ENCODE peak calls at places on chromosomes 3 and 15, in eight cellular contexts. One of them, this sample, is unnamed.

GRCh38 chr3:100136921-100137320 is 22.6 kb upstream of the FILIP1L start:
- DNase-seq in ACHN: no peak
- DNase-seq in pancreas: no peak
- DNase-seq in GM10248: no peak
- DNase-seq in A549: no peak
- DNase-seq in NCI-H345: no peak
- DNase-seq in activated CD8-positive, alpha-beta T cell treated with anti-CD3 and anti-CD28 coated beads for 36 hours: no peak
- DNase-seq in hypothalamus: no peak
- DNase-seq in this sample: no peak

GRCh38 chr3:34212175-34212574 is 413.7 kb downstream of the PDCD6IP start:
- DNase-seq in ACHN: no peak
- DNase-seq in pancreas: no peak
- DNase-seq in GM10248: peak
- DNase-seq in A549: no peak
- DNase-seq in NCI-H345: no peak
- DNase-seq in activated CD8-positive, alpha-beta T cell treated with anti-CD3 and anti-CD28 coated beads for 36 hours: no peak
- DNase-seq in hypothalamus: no peak
- DNase-seq in this sample: no peak

GRCh38 chr3:159200176-159200575 is 398.3 kb downstream of the MFSD1 start:
- DNase-seq in ACHN: no peak
- DNase-seq in pancreas: no peak
- DNase-seq in GM10248: no peak
- DNase-seq in A549: no peak
- DNase-seq in NCI-H345: no peak
- DNase-seq in activated CD8-positive, alpha-beta T cell treated with anti-CD3 and anti-CD28 coated beads for 36 hours: no peak
- DNase-seq in hypothalamus: no peak
- DNase-seq in this sample: peak

GRCh38 chr15:92772061-92772460 is 116.5 kb upstream of the FAM174B start:
- DNase-seq in ACHN: no peak
- DNase-seq in pancreas: no peak
- DNase-seq in GM10248: no peak
- DNase-seq in A549: no peak
- DNase-seq in NCI-H345: no peak
- DNase-seq in activated CD8-positive, alpha-beta T cell treated with anti-CD3 and anti-CD28 coated beads for 36 hours: no peak
- DNase-seq in hypothalamus: no peak
- DNase-seq in this sample: no peak

GRCh38 chr3:24387000-24387399 is 107.7 kb downstream of the THRB start:
- DNase-seq in ACHN: peak
- DNase-seq in pancreas: no peak
- DNase-seq in GM10248: no peak
- DNase-seq in A549: no peak
- DNase-seq in NCI-H345: no peak
- DNase-seq in activated CD8-positive, alpha-beta T cell treated with anti-CD3 and anti-CD28 coated beads for 36 hours: no peak
- DNase-seq in hypothalamus: no peak
- DNase-seq in this sample: no peak

GRCh38 chr3:160755776-160756304 is at the start of gene PPM1L:
- DNase-seq in ACHN: peak
- DNase-seq in pancreas: peak
- DNase-seq in GM10248: peak
- DNase-seq in A549: peak
- DNase-seq in NCI-H345: peak
- DNase-seq in activated CD8-positive, alpha-beta T cell treated with anti-CD3 and anti-CD28 coated beads for 36 hours: peak
- DNase-seq in hypothalamus: peak
- DNase-seq in this sample: peak

GRCh38 chr15:65916664-65917406 is 47.5 kb downstream of the RAB11A start:
- DNase-seq in ACHN: peak
- DNase-seq in pancreas: peak
- DNase-seq in GM10248: peak
- DNase-seq in A549: peak
- DNase-seq in NCI-H345: no peak
- DNase-seq in activated CD8-positive, alpha-beta T cell treated with anti-CD3 and anti-CD28 coated beads for 36 hours: peak
- DNase-seq in hypothalamus: peak
- DNase-seq in this sample: peak

GRCh38 chr15:80396094-80396493 is 8.1 kb upstream of the ARNT2 start:
- DNase-seq in ACHN: no peak
- DNase-seq in pancreas: no peak
- DNase-seq in GM10248: no peak
- DNase-seq in A549: no peak
- DNase-seq in NCI-H345: no peak
- DNase-seq in activated CD8-positive, alpha-beta T cell treated with anti-CD3 and anti-CD28 coated beads for 36 hours: no peak
- DNase-seq in hypothalamus: no peak
- DNase-seq in this sample: no peak

GRCh38 chr15:26848498-26848897 is 18.4 kb upstream of the GABRA5 start:
- DNase-seq in ACHN: no peak
- DNase-seq in pancreas: no peak
- DNase-seq in GM10248: no peak
- DNase-seq in A549: no peak
- DNase-seq in NCI-H345: no peak
- DNase-seq in activated CD8-positive, alpha-beta T cell treated with anti-CD3 and anti-CD28 coated beads for 36 hours: no peak
- DNase-seq in hypothalamus: no peak
- DNase-seq in this sample: no peak

GRCh38 chr15:29952245-29952644 is 130.0 kb upstream of the TJP1 start:
- DNase-seq in ACHN: no peak
- DNase-seq in pancreas: no peak
- DNase-seq in GM10248: no peak
- DNase-seq in A549: no peak
- DNase-seq in NCI-H345: peak
- DNase-seq in activated CD8-positive, alpha-beta T cell treated with anti-CD3 and anti-CD28 coated beads for 36 hours: no peak
- DNase-seq in hypothalamus: peak
- DNase-seq in this sample: peak

GRCh38 chr3:115146418-115147328 is at the start of gene ZBTB20:
- DNase-seq in ACHN: peak
- DNase-seq in pancreas: peak
- DNase-seq in GM10248: peak
- DNase-seq in A549: peak
- DNase-seq in NCI-H345: peak
- DNase-seq in activated CD8-positive, alpha-beta T cell treated with anti-CD3 and anti-CD28 coated beads for 36 hours: peak
- DNase-seq in hypothalamus: peak
- DNase-seq in this sample: peak

GRCh38 chr15:70375006-70375409 is 277.3 kb upstream of the TLE3 start:
- DNase-seq in ACHN: peak
- DNase-seq in pancreas: no peak
- DNase-seq in GM10248: no peak
- DNase-seq in A549: peak
- DNase-seq in NCI-H345: no peak
- DNase-seq in activated CD8-positive, alpha-beta T cell treated with anti-CD3 and anti-CD28 coated beads for 36 hours: no peak
- DNase-seq in hypothalamus: no peak
- DNase-seq in this sample: peak